ENCODE peak calls at places on chromosomes 1 and 21, in four cellular contexts. K is endothelial cell of umbilical vein, P is K562, D is IMR-90. O is an unnamed sample.

GRCh38 chr1:110896090-110896489 is 23.1 kb downstream of the CD53 start:
- DNase-seq in K (no peak), P (no peak), D (no peak), O (no peak)

GRCh38 chr1:157407367-157407766 is 144.9 kb downstream of the FCRL5 start:
- DNase-seq in K (no peak), P (no peak), D (no peak), O (no peak)

GRCh38 chr1:44303532-44303931 is 51.5 kb downstream of the ERI3 start:
- DNase-seq in K (no peak), P (no peak), D (no peak), O (no peak)

GRCh38 chr1:42806593-42806992 is 10.3 kb upstream of the ERMAP start:
- DNase-seq in K (no peak), P (no peak), D (peak; percentile 19), O (no peak)

GRCh38 chr1:29490204-29490934 is 254.0 kb downstream of the PTPRU start:
- DNase-seq in K (no peak), P (no peak), D (no peak), O (no peak)

GRCh38 chr1:116666747-116667576 is 571 bp downstream of the IGSF3 start:
- DNase-seq in K (no peak), P (no peak), D (no peak), O (no peak)

GRCh38 chr1:53739109-53739681 is at the start of gene GLIS1:
- DNase-seq in K (peak; percentile 86), P (peak; percentile 100), D (peak; percentile 82), O (no peak)

GRCh38 chr21:42373181-42373907 is 7.0 kb upstream of the TFF1 start:
- DNase-seq in K (no peak), P (peak; percentile 51), D (no peak), O (no peak)

GRCh38 chr1:161242313-161242712 is 4.3 kb upstream of the NR1I3 start:
- DNase-seq in K (no peak), P (peak; percentile 11), D (no peak), O (no peak)

GRCh38 chr1:155186266-155186954 is 12.8 kb downstream of the TRIM46 start:
- DNase-seq in K (no peak), P (no peak), D (no peak), O (no peak)

GRCh38 chr1:182752077-182752826 is 37.3 kb upstream of the NPL start:
- DNase-seq in K (no peak), P (no peak), D (peak; percentile 62), O (no peak)

GRCh38 chr1:53155534-53155933 is 13.1 kb upstream of the SLC1A7 start:
- DNase-seq in K (no peak), P (no peak), D (no peak), O (no peak)

GRCh38 chr1:159983681-159984080 is 29.6 kb upstream of the SLAMF9 start:
- DNase-seq in K (no peak), P (no peak), D (no peak), O (no peak)

GRCh38 chr1:56403321-56403720 is 176.0 kb downstream of the PLPP3 start:
- DNase-seq in K (no peak), P (no peak), D (peak; percentile 23), O (no peak)

GRCh38 chr21:16633851-16634521 is 878.9 kb upstream of the CXADR start:
- DNase-seq in K (no peak), P (no peak), D (no peak), O (no peak)

GRCh38 chr1:213082778-213083445 is 31.9 kb downstream of the RPS6KC1 start:
- DNase-seq in K (no peak), P (no peak), D (no peak), O (no peak)

GRCh38 chr1:179121159-179121938 is 39.5 kb downstream of the TOR3A start:
- DNase-seq in K (no peak), P (no peak), D (peak; percentile 62), O (no peak)

GRCh38 chr1:35229587-35230360 is 36.8 kb upstream of the SFPQ start:
- DNase-seq in K (no peak), P (no peak), D (no peak), O (no peak)

GRCh38 chr1:27292111-27292510 is 29.9 kb upstream of the TMEM222 start:
- DNase-seq in K (no peak), P (no peak), D (peak; percentile 49), O (no peak)

GRCh38 chr1:178491721-178492120 is 5.0 kb downstream of the CLEC20A start:
- DNase-seq in K (no peak), P (no peak), D (no peak), O (no peak)

GRCh38 chr1:26531651-26532131 is 2.1 kb downstream of the RPS6KA1 start:
- DNase-seq in K (no peak), P (no peak), D (no peak), O (no peak)

GRCh38 chr21:38434913-38435533 is 63.3 kb downstream of the ERG start:
- DNase-seq in K (peak; percentile 72), P (no peak), D (peak; percentile 34), O (no peak)

GRCh38 chr1:87140831-87141540 is 187.7 kb upstream of the LMO4 start:
- DNase-seq in K (no peak), P (no peak), D (peak; percentile 27), O (no peak)

GRCh38 chr21:37159053-37159776 is 86.2 kb downstream of the TTC3 start:
- DNase-seq in K (no peak), P (no peak), D (peak; percentile 76), O (peak; percentile 42)

GRCh38 chr1:8664887-8665286 is 152.6 kb downstream of the RERE start:
- DNase-seq in K (no peak), P (no peak), D (no peak), O (no peak)

GRCh38 chr21:42468511-42469131 is 27.4 kb downstream of the RSPH1 start:
- DNase-seq in K (no peak), P (no peak), D (no peak), O (no peak)

GRCh38 chr1:211829343-211830054 is 1.1 kb downstream of the LPGAT1 start:
- DNase-seq in K (no peak), P (peak; percentile 27), D (no peak), O (no peak)

GRCh38 chr1:111219466-111220286 is 7.8 kb upstream of the CHI3L2 start:
- DNase-seq in K (no peak), P (no peak), D (no peak), O (peak; percentile 99)

GRCh38 chr21:24590261-24590660 is 1017.0 kb downstream of the MRPL39 start:
- DNase-seq in K (no peak), P (no peak), D (no peak), O (no peak)

GRCh38 chr1:21584096-21584495 is 74.9 kb downstream of the ALPL start:
- DNase-seq in K (no peak), P (no peak), D (no peak), O (no peak)

GRCh38 chr1:230026139-230026538 is 40.9 kb upstream of the GALNT2 start:
- DNase-seq in K (no peak), P (no peak), D (no peak), O (no peak)

GRCh38 chr21:33281101-33281652 is 15.0 kb downstream of the IL10RB start:
- DNase-seq in K (no peak), P (no peak), D (no peak), O (no peak)

GRCh38 chr1:49339043-49339442 is 562.4 kb upstream of the BEND5 start:
- DNase-seq in K (no peak), P (no peak), D (no peak), O (no peak)

GRCh38 chr1:45892068-45892785 is 88.8 kb downstream of the MAST2 start:
- DNase-seq in K (peak; percentile 94), P (no peak), D (peak; percentile 94), O (no peak)

GRCh38 chr1:229101475-229101874 is 169.4 kb upstream of the RAB4A start:
- DNase-seq in K (no peak), P (no peak), D (no peak), O (no peak)

GRCh38 chr1:221741364-221741970 is 422 bp downstream of the DUSP10 start:
- DNase-seq in K (peak; percentile 43), P (peak; percentile 31), D (peak; percentile 46), O (no peak)
- TF ChIP-seq FOS in K (no peak), P (no peak), D (no peak), O (no peak)

GRCh38 chr1:30929135-30929889 is 20.8 kb upstream of the SDC3 start:
- DNase-seq in K (peak; percentile 55), P (peak; percentile 79), D (peak; percentile 36), O (no peak)
- TF ChIP-seq FOS in K (no peak), P (no peak), D (no peak), O (no peak)

DNA sequence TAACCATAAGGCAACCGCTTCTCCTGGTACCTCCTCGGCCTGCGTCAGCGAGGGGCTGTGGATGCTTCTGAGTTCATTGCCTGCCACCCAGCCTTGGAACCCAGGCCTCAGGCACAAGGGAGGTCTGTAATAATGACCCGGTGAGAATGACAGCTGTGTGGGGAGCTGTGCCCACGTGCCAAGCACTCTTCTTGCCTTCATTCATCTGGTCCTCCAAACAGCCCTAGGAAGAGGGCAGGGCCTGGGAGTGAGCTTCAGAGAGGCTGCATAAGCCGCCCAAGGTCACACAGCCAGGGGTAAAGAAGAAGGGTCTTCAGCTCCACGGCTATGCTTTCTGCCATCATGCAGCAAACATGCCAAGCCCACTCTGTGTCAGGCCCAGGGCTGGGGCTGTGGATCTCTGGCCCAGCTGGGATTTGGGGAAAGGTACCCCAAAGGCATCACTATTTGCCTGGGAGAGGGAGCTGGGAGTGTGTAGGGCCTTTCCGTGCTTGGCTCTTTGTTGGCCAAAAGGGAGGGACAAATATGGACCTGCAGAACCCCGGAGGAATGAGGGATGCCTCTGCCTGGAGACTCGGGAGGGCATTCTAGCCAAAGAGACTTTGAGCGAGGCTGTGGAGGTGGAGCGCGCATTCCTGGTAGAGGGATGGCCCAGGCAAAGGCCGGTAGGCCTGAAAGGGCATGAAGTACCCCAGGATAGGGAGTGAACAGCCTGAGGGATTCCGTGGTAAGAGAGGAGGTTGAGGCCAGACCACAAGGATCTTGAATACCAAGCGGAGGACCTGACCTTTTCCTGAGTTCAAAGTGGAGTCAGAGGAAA is 10.1 kb upstream of the EDN2 start:
- DNase-seq in K (no peak), P (no peak), D (no peak), O (no peak)
- TF ChIP-seq FOS in K (no peak), P (no peak), D (no peak), O (no peak)

GRCh38 chr1:100438789-100439188 is 86.5 kb downstream of the CDC14A start:
- DNase-seq in K (no peak), P (no peak), D (no peak), O (no peak)

GRCh38 chr1:100433563-100433962 is 81.3 kb downstream of the CDC14A start:
- DNase-seq in K (no peak), P (no peak), D (no peak), O (no peak)

GRCh38 chr1:100440075-100440809 is 87.9 kb downstream of the CDC14A start:
- DNase-seq in K (no peak), P (peak; percentile 54), D (no peak), O (no peak)

GRCh38 chr1:100441651-100442050 is 89.3 kb downstream of the CDC14A start:
- DNase-seq in K (no peak), P (no peak), D (no peak), O (no peak)

GRCh38 chr1:100438375-100438774 is 86.1 kb downstream of the CDC14A start:
- DNase-seq in K (no peak), P (no peak), D (no peak), O (no peak)
- TF ChIP-seq FOS in K (no peak), P (no peak), D (no peak), O (no peak)

DNA sequence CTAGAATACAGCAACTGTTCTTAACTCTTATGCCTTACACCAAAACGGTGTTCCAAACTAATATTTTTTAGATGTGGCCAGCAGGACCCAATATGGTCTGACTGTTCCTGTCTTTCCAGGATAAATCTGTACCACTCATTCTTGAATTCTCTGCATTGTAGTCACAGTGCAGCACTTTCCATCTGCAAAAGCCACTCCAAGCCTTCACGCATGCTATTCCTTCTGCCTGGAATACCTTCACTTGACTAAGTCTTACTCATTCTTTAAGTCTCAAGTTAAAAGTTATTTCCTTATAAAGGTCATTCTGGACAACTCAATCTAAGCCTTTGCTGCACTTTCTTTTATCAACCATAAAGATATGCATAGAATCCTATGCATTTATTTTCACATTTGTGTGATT is 1194.5 kb downstream of the PLA2G4A start:
- DNase-seq in K (no peak), P (no peak), D (peak; percentile 85), O (no peak)
- TF ChIP-seq FOS in K (no peak), P (no peak), D (no peak), O (no peak)

O was measured in GM12878.